ENCODE peak calls at places on chromosomes 5 and 9, in eight cellular contexts. One of them, this sample, is unnamed.

GRCh38 chr5:106755066-106755465 is 915.7 kb downstream of the EFNA5 start:
- DNase-seq in GM19239: no peak
- DNase-seq in ovary: no peak
- DNase-seq in NT2/D1: peak; percentile 8
- DNase-seq in T follicular helper cell: no peak
- DNase-seq in ecto neural progenitor cell: no peak
- DNase-seq in cardiac fibroblast: no peak
- DNase-seq in brain microvascular endothelial cell: no peak
- DNase-seq in this sample: no peak

GRCh38 chr5:9059920-9060691 is 485.8 kb downstream of the SEMA5A start:
- DNase-seq in GM19239: no peak
- DNase-seq in ovary: no peak
- DNase-seq in NT2/D1: no peak
- DNase-seq in T follicular helper cell: no peak
- DNase-seq in ecto neural progenitor cell: no peak
- DNase-seq in cardiac fibroblast: peak; percentile 98
- DNase-seq in brain microvascular endothelial cell: peak; percentile 99
- DNase-seq in this sample: peak; percentile 93

GRCh38 chr9:94974154-94974860 is 247.8 kb downstream of the AOPEP start:
- DNase-seq in GM19239: no peak
- DNase-seq in ovary: no peak
- DNase-seq in NT2/D1: no peak
- DNase-seq in T follicular helper cell: no peak
- DNase-seq in ecto neural progenitor cell: no peak
- DNase-seq in cardiac fibroblast: peak; percentile 14
- DNase-seq in brain microvascular endothelial cell: no peak
- DNase-seq in this sample: peak; percentile 45

GRCh38 chr5:166497705-166498104 is 1793.7 kb upstream of the WWC1 start:
- DNase-seq in GM19239: no peak
- DNase-seq in ovary: no peak
- DNase-seq in NT2/D1: no peak
- DNase-seq in T follicular helper cell: no peak
- DNase-seq in ecto neural progenitor cell: no peak
- DNase-seq in cardiac fibroblast: no peak
- DNase-seq in brain microvascular endothelial cell: no peak
- DNase-seq in this sample: no peak

GRCh38 chr5:65199988-65200668 is 281.6 kb downstream of the ADAMTS6 start:
- DNase-seq in GM19239: no peak
- DNase-seq in ovary: no peak
- DNase-seq in NT2/D1: no peak
- DNase-seq in T follicular helper cell: no peak
- DNase-seq in ecto neural progenitor cell: no peak
- DNase-seq in cardiac fibroblast: peak; percentile 87
- DNase-seq in brain microvascular endothelial cell: no peak
- DNase-seq in this sample: peak; percentile 89

GRCh38 chr5:99025298-99026045 is 96.7 kb upstream of the CHD1 start:
- DNase-seq in GM19239: no peak
- DNase-seq in ovary: no peak
- DNase-seq in NT2/D1: no peak
- DNase-seq in T follicular helper cell: no peak
- DNase-seq in ecto neural progenitor cell: no peak
- DNase-seq in cardiac fibroblast: peak; percentile 15
- DNase-seq in brain microvascular endothelial cell: no peak
- DNase-seq in this sample: no peak

GRCh38 chr9:81584099-81584498 is 105.2 kb downstream of the TLE1 start:
- DNase-seq in GM19239: no peak
- DNase-seq in ovary: no peak
- DNase-seq in NT2/D1: no peak
- DNase-seq in T follicular helper cell: no peak
- DNase-seq in ecto neural progenitor cell: no peak
- DNase-seq in cardiac fibroblast: no peak
- DNase-seq in brain microvascular endothelial cell: no peak
- DNase-seq in this sample: no peak

GRCh38 chr9:98365227-98365669 is 109.8 kb upstream of the TBC1D2 start:
- DNase-seq in GM19239: no peak
- DNase-seq in ovary: no peak
- DNase-seq in NT2/D1: peak; percentile 54
- DNase-seq in T follicular helper cell: no peak
- DNase-seq in ecto neural progenitor cell: peak; percentile 33
- DNase-seq in cardiac fibroblast: peak; percentile 95
- DNase-seq in brain microvascular endothelial cell: peak; percentile 61
- DNase-seq in this sample: peak; percentile 40

GRCh38 chr5:135004376-135004775 is 29.7 kb downstream of the PITX1 start:
- DNase-seq in GM19239: no peak
- DNase-seq in ovary: no peak
- DNase-seq in NT2/D1: no peak
- DNase-seq in T follicular helper cell: no peak
- DNase-seq in ecto neural progenitor cell: no peak
- DNase-seq in cardiac fibroblast: no peak
- DNase-seq in brain microvascular endothelial cell: no peak
- DNase-seq in this sample: no peak

GRCh38 chr5:145178667-145179523 is 656.2 kb downstream of the PRELID2 start:
- DNase-seq in GM19239: no peak
- DNase-seq in ovary: no peak
- DNase-seq in NT2/D1: peak; percentile 27
- DNase-seq in T follicular helper cell: no peak
- DNase-seq in ecto neural progenitor cell: no peak
- DNase-seq in cardiac fibroblast: peak; percentile 18
- DNase-seq in brain microvascular endothelial cell: no peak
- DNase-seq in this sample: peak; percentile 62

GRCh38 chr9:128712451-128713410 is 10.4 kb downstream of the PKN3 start:
- DNase-seq in GM19239: no peak
- DNase-seq in ovary: no peak
- DNase-seq in NT2/D1: no peak
- DNase-seq in T follicular helper cell: no peak
- DNase-seq in ecto neural progenitor cell: no peak
- DNase-seq in cardiac fibroblast: no peak
- DNase-seq in brain microvascular endothelial cell: no peak
- DNase-seq in this sample: no peak

GRCh38 chr9:28471261-28471660 is 898.0 kb upstream of the C9orf72 start:
- DNase-seq in GM19239: no peak
- DNase-seq in ovary: no peak
- DNase-seq in NT2/D1: no peak
- DNase-seq in T follicular helper cell: no peak
- DNase-seq in ecto neural progenitor cell: no peak
- DNase-seq in cardiac fibroblast: no peak
- DNase-seq in brain microvascular endothelial cell: no peak
- DNase-seq in this sample: no peak

GRCh38 chr5:61298580-61298979 is 33.5 kb upstream of the ZSWIM6 start:
- DNase-seq in GM19239: no peak
- DNase-seq in ovary: no peak
- DNase-seq in NT2/D1: no peak
- DNase-seq in T follicular helper cell: no peak
- DNase-seq in ecto neural progenitor cell: no peak
- DNase-seq in cardiac fibroblast: peak; percentile 76
- DNase-seq in brain microvascular endothelial cell: peak; percentile 66
- DNase-seq in this sample: no peak

GRCh38 chr9:5690278-5690677 is 61.4 kb downstream of the RIC1 start:
- DNase-seq in GM19239: no peak
- DNase-seq in ovary: no peak
- DNase-seq in NT2/D1: no peak
- DNase-seq in T follicular helper cell: no peak
- DNase-seq in ecto neural progenitor cell: no peak
- DNase-seq in cardiac fibroblast: no peak
- DNase-seq in brain microvascular endothelial cell: no peak
- DNase-seq in this sample: no peak

GRCh38 chr5:82735160-82735789 is 341.9 kb downstream of the TMEM167A start:
- DNase-seq in GM19239: no peak
- DNase-seq in ovary: no peak
- DNase-seq in NT2/D1: no peak
- DNase-seq in T follicular helper cell: no peak
- DNase-seq in ecto neural progenitor cell: no peak
- DNase-seq in cardiac fibroblast: peak; percentile 49
- DNase-seq in brain microvascular endothelial cell: no peak
- DNase-seq in this sample: peak; percentile 54

GRCh38 chr5:82031220-82032119 is 59.6 kb downstream of the ATG10 start:
- DNase-seq in GM19239: no peak
- DNase-seq in ovary: no peak
- DNase-seq in NT2/D1: peak; percentile 9
- DNase-seq in T follicular helper cell: no peak
- DNase-seq in ecto neural progenitor cell: no peak
- DNase-seq in cardiac fibroblast: no peak
- DNase-seq in brain microvascular endothelial cell: no peak
- DNase-seq in this sample: no peak

GRCh38 chr5:146494656-146495055 is 21.3 kb downstream of the GPR151 start:
- DNase-seq in GM19239: no peak
- DNase-seq in ovary: no peak
- DNase-seq in NT2/D1: no peak
- DNase-seq in T follicular helper cell: no peak
- DNase-seq in ecto neural progenitor cell: no peak
- DNase-seq in cardiac fibroblast: no peak
- DNase-seq in brain microvascular endothelial cell: no peak
- DNase-seq in this sample: no peak

GRCh38 chr5:1343931-1344901 is 683 bp downstream of the CLPTM1L start:
- DNase-seq in GM19239: no peak
- DNase-seq in ovary: no peak
- DNase-seq in NT2/D1: no peak
- DNase-seq in T follicular helper cell: peak; percentile 4
- DNase-seq in ecto neural progenitor cell: no peak
- DNase-seq in cardiac fibroblast: peak; percentile 27
- DNase-seq in brain microvascular endothelial cell: no peak
- DNase-seq in this sample: no peak

GRCh38 chr5:181189962-181190710 is 14.9 kb downstream of the TRIM7 start:
- DNase-seq in GM19239: no peak
- DNase-seq in ovary: peak; percentile 55
- DNase-seq in NT2/D1: no peak
- DNase-seq in T follicular helper cell: no peak
- DNase-seq in ecto neural progenitor cell: no peak
- DNase-seq in cardiac fibroblast: no peak
- DNase-seq in brain microvascular endothelial cell: no peak
- DNase-seq in this sample: no peak

GRCh38 chr5:1388383-1388967 is 43.6 kb upstream of the CLPTM1L start:
- DNase-seq in GM19239: no peak
- DNase-seq in ovary: no peak
- DNase-seq in NT2/D1: no peak
- DNase-seq in T follicular helper cell: no peak
- DNase-seq in ecto neural progenitor cell: no peak
- DNase-seq in cardiac fibroblast: no peak
- DNase-seq in brain microvascular endothelial cell: no peak
- DNase-seq in this sample: no peak

GRCh38 chr9:129489838-129490582 is 130.9 kb downstream of the C9orf50 start:
- DNase-seq in GM19239: no peak
- DNase-seq in ovary: peak; percentile 54
- DNase-seq in NT2/D1: no peak
- DNase-seq in T follicular helper cell: peak; percentile 66
- DNase-seq in ecto neural progenitor cell: no peak
- DNase-seq in cardiac fibroblast: no peak
- DNase-seq in brain microvascular endothelial cell: no peak
- DNase-seq in this sample: peak; percentile 69

GRCh38 chr9:37801287-37801850 is 772 bp downstream of the DCAF10 start:
- DNase-seq in GM19239: no peak
- DNase-seq in ovary: no peak
- DNase-seq in NT2/D1: peak; percentile 22
- DNase-seq in T follicular helper cell: no peak
- DNase-seq in ecto neural progenitor cell: no peak
- DNase-seq in cardiac fibroblast: peak; percentile 29
- DNase-seq in brain microvascular endothelial cell: no peak
- DNase-seq in this sample: peak; percentile 8

GRCh38 chr5:10576790-10577189 is 12.9 kb downstream of the ANKRD33B start:
- DNase-seq in GM19239: no peak
- DNase-seq in ovary: no peak
- DNase-seq in NT2/D1: no peak
- DNase-seq in T follicular helper cell: no peak
- DNase-seq in ecto neural progenitor cell: no peak
- DNase-seq in cardiac fibroblast: no peak
- DNase-seq in brain microvascular endothelial cell: no peak
- DNase-seq in this sample: no peak

GRCh38 chr5:172745836-172746235 is 25.2 kb downstream of the DUSP1 start:
- DNase-seq in GM19239: no peak
- DNase-seq in ovary: no peak
- DNase-seq in NT2/D1: no peak
- DNase-seq in T follicular helper cell: no peak
- DNase-seq in ecto neural progenitor cell: no peak
- DNase-seq in cardiac fibroblast: no peak
- DNase-seq in brain microvascular endothelial cell: no peak
- DNase-seq in this sample: no peak

GRCh38 chr5:176692326-176692725 is 45.0 kb downstream of the TSPAN17 start:
- DNase-seq in GM19239: no peak
- DNase-seq in ovary: no peak
- DNase-seq in NT2/D1: no peak
- DNase-seq in T follicular helper cell: no peak
- DNase-seq in ecto neural progenitor cell: no peak
- DNase-seq in cardiac fibroblast: no peak
- DNase-seq in brain microvascular endothelial cell: no peak
- DNase-seq in this sample: no peak

GRCh38 chr5:116953251-116953934 is 378.8 kb upstream of the SEMA6A start:
- DNase-seq in GM19239: no peak
- DNase-seq in ovary: no peak
- DNase-seq in NT2/D1: no peak
- DNase-seq in T follicular helper cell: no peak
- DNase-seq in ecto neural progenitor cell: no peak
- DNase-seq in cardiac fibroblast: no peak
- DNase-seq in brain microvascular endothelial cell: no peak
- DNase-seq in this sample: no peak

GRCh38 chr9:87640385-87640795 is 85.5 kb upstream of the CTSL start:
- DNase-seq in GM19239: no peak
- DNase-seq in ovary: peak; percentile 45
- DNase-seq in NT2/D1: no peak
- DNase-seq in T follicular helper cell: no peak
- DNase-seq in ecto neural progenitor cell: no peak
- DNase-seq in cardiac fibroblast: peak; percentile 61
- DNase-seq in brain microvascular endothelial cell: peak; percentile 65
- DNase-seq in this sample: peak; percentile 88

GRCh38 chr5:91438871-91439270 is 55.8 kb upstream of the ARRDC3 start:
- DNase-seq in GM19239: no peak
- DNase-seq in ovary: no peak
- DNase-seq in NT2/D1: no peak
- DNase-seq in T follicular helper cell: no peak
- DNase-seq in ecto neural progenitor cell: no peak
- DNase-seq in cardiac fibroblast: no peak
- DNase-seq in brain microvascular endothelial cell: no peak
- DNase-seq in this sample: no peak

GRCh38 chr9:1732670-1733069 is 282.5 kb upstream of the SMARCA2 start:
- DNase-seq in GM19239: no peak
- DNase-seq in ovary: no peak
- DNase-seq in NT2/D1: no peak
- DNase-seq in T follicular helper cell: no peak
- DNase-seq in ecto neural progenitor cell: no peak
- DNase-seq in cardiac fibroblast: no peak
- DNase-seq in brain microvascular endothelial cell: no peak
- DNase-seq in this sample: no peak

GRCh38 chr9:2722715-2723114 is 5.4 kb downstream of the KCNV2 start:
- DNase-seq in GM19239: no peak
- DNase-seq in ovary: no peak
- DNase-seq in NT2/D1: no peak
- DNase-seq in T follicular helper cell: no peak
- DNase-seq in ecto neural progenitor cell: no peak
- DNase-seq in cardiac fibroblast: peak; percentile 11
- DNase-seq in brain microvascular endothelial cell: no peak
- DNase-seq in this sample: peak; percentile 46

This sample was measured in fibroblast of the aortic adventitia.